ENCODE peak calls at places on chromosomes 2 and 18, in four cellular contexts. E is uterus, W is HTR-8/SVneo, G is GM12891. V is an unnamed sample.

GRCh38 chr2:221767106-221767878 is 195.2 kb upstream of the EPHA4 start:
- DNase-seq in W (no peak), E (no peak), G (no peak), V (no peak)

GRCh38 chr2:25032901-25033300 is 9.0 kb upstream of the EFR3B start:
- DNase-seq in G (no peak), W (no peak), E (no peak), V (no peak)

GRCh38 chr18:46353460-46353859 is 249.3 kb downstream of the HAUS1 start:
- DNase-seq in G (no peak), W (no peak), E (no peak), V (no peak)

GRCh38 chr2:190599073-190599472 is 49.8 kb upstream of the NAB1 start:
- DNase-seq in G (no peak), W (no peak), E (no peak), V (no peak)

GRCh38 chr18:22412502-22412901 is 5.2 kb downstream of the CTAGE1 start:
- DNase-seq in W (no peak), E (no peak), G (no peak), V (no peak)

GRCh38 chr2:70554338-70554892 is 789 bp upstream of the TGFA start:
- DNase-seq in W (no peak), G (no peak), E (no peak), V (no peak)

GRCh38 chr2:84980263-84980983 is 9.5 kb downstream of the KCMF1 start:
- DNase-seq in G (no peak), W (no peak), E (no peak), V (no peak)

GRCh38 chr2:238290079-238290478 is 1.7 kb upstream of the PER2 start:
- DNase-seq in E (peak), G (no peak), W (no peak), V (no peak)

GRCh38 chr2:230085201-230085600 is 16.5 kb upstream of the SLC16A14 start:
- DNase-seq in W (no peak), E (no peak), G (no peak), V (no peak)

GRCh38 chr2:56134861-56135260 is 48.9 kb upstream of the CCDC85A start:
- DNase-seq in W (no peak), G (no peak), E (no peak), V (no peak)

GRCh38 chr2:72995420-72996151 is 75.9 kb downstream of the SFXN5 start:
- DNase-seq in W (no peak), G (no peak), E (no peak), V (no peak)

GRCh38 chr2:150610670-150611279 is 123.3 kb upstream of the RND3 start:
- DNase-seq in G (no peak), W (peak), E (no peak), V (no peak)

GRCh38 chr2:169072163-169072925 is 3.0 kb downstream of the DHRS9 start:
- DNase-seq in W (no peak), E (no peak), G (no peak), V (no peak)

GRCh38 chr2:71974846-71975245 is 172.8 kb downstream of the CYP26B1 start:
- DNase-seq in W (no peak), E (no peak), G (no peak), V (no peak)

GRCh38 chr2:207784898-207785297 is 15.2 kb upstream of the FZD5 start:
- DNase-seq in W (no peak), E (no peak), G (no peak), V (no peak)

GRCh38 chr2:121356058-121356640 is 71.1 kb upstream of the TFCP2L1 start:
- DNase-seq in E (no peak), G (no peak), W (peak), V (peak)

GRCh38 chr2:157024129-157024528 is 233.4 kb upstream of the GALNT5 start:
- DNase-seq in E (no peak), G (no peak), W (no peak), V (no peak)

GRCh38 chr2:66305714-66306113 is 129.2 kb upstream of the MEIS1 start:
- DNase-seq in W (no peak), G (no peak), E (no peak), V (peak)

GRCh38 chr18:76494541-76495403 is at the start of gene ZNF516:
- DNase-seq in E (peak), W (no peak), G (no peak), V (peak)

GRCh38 chr2:190662754-190663153 is 13.9 kb downstream of the NAB1 start:
- DNase-seq in W (no peak), G (no peak), E (no peak), V (no peak)

GRCh38 chr18:37419272-37419671 is 146.3 kb downstream of the CELF4 start:
- DNase-seq in G (no peak), W (peak), E (no peak), V (no peak)

GRCh38 chr2:86634352-86634751 is 10.7 kb upstream of the RNF103 start:
- DNase-seq in W (no peak), G (no peak), E (no peak), V (no peak)

GRCh38 chr2:2619995-2620394 is 288.9 kb upstream of the MYT1L start:
- DNase-seq in E (no peak), G (no peak), W (no peak), V (no peak)

GRCh38 chr18:79717555-79718074 is 38.0 kb downstream of the CTDP1 start:
- DNase-seq in G (no peak), E (no peak), W (no peak), V (no peak)

GRCh38 chr2:173713904-173714555 is 251.1 kb downstream of the SP3 start:
- DNase-seq in E (no peak), W (no peak), G (no peak), V (no peak)

GRCh38 chr2:241770185-241770935 is 6.3 kb upstream of the GAL3ST2 start:
- DNase-seq in W (no peak), E (no peak), G (no peak), V (no peak)

GRCh38 chr2:78541451-78542267 is 483.8 kb upstream of the REG3G start:
- DNase-seq in W (no peak), E (no peak), G (no peak), V (no peak)

GRCh38 chr2:240165638-240166037 is 25.2 kb upstream of the OTOS start:
- DNase-seq in W (no peak), E (no peak), G (no peak), V (no peak)

GRCh38 chr2:147543056-147543455 is 301.8 kb upstream of the ACVR2A start:
- DNase-seq in G (no peak), W (peak), E (no peak), V (no peak)

GRCh38 chr2:74815955-74816354 is 18.0 kb upstream of the HK2 start:
- DNase-seq in G (no peak), W (no peak), E (no peak), V (no peak)

GRCh38 chr2:171081649-171082111 is 79.0 kb downstream of the TLK1 start:
- DNase-seq in W (no peak), E (no peak), G (no peak), V (no peak)

GRCh38 chr2:17550907-17551306 is 10.4 kb downstream of the VSNL1 start:
- DNase-seq in E (no peak), G (no peak), W (no peak), V (no peak)

GRCh38 chr2:230697676-230698075 is 15.0 kb upstream of the CAB39 start:
- DNase-seq in E (no peak), W (no peak), G (no peak), V (no peak)

GRCh38 chr18:79645291-79645983 is 34.2 kb upstream of the CTDP1 start:
- DNase-seq in G (no peak), W (no peak), E (no peak), V (no peak)

GRCh38 chr2:219252570-219252899 is 508 bp upstream of the TUBA4B start:
- DNase-seq in W (no peak), E (no peak), G (no peak), V (no peak)

GRCh38 chr2:222959358-222959757 is 92.6 kb upstream of the KCNE4 start:
- DNase-seq in E (no peak), G (no peak), W (peak), V (no peak)

GRCh38 chr18:62564044-62564443 is 41.2 kb downstream of the ZCCHC2 start:
- DNase-seq in G (no peak), E (no peak), W (no peak), V (no peak)

GRCh38 chr18:32057624-32058165 is 34.0 kb upstream of the RNF138 start:
- DNase-seq in E (no peak), G (no peak), W (no peak), V (no peak)